ENCODE peak calls at places on chromosomes 13 and 19, in seven cellular contexts. One of them, this sample, is unnamed.

GRCh38 chr19:47719047-47719885 is 6.0 kb downstream of the EHD2 start:
- DNase-seq in neuronal stem cell: no peak
- DNase-seq in IMR-90: peak
- DNase-seq in mesendoderm: no peak
- DNase-seq in mesenchymal stem cell: peak
- DNase-seq in H1: no peak
- DNase-seq in H9: no peak
- DNase-seq in this sample: no peak

GRCh38 chr13:27923794-27924528 is 4.2 kb downstream of the PDX1 start:
- DNase-seq in neuronal stem cell: peak
- DNase-seq in IMR-90: no peak
- DNase-seq in mesendoderm: no peak
- DNase-seq in mesenchymal stem cell: no peak
- DNase-seq in H1: no peak
- DNase-seq in H9: no peak
- DNase-seq in this sample: no peak

GRCh38 chr19:39558623-39559117 is 18.7 kb upstream of the EID2 start:
- DNase-seq in neuronal stem cell: no peak
- DNase-seq in IMR-90: no peak
- DNase-seq in mesendoderm: no peak
- DNase-seq in mesenchymal stem cell: no peak
- DNase-seq in H1: no peak
- DNase-seq in H9: no peak
- DNase-seq in this sample: no peak

GRCh38 chr13:42266464-42266863 is 5.5 kb upstream of the AKAP11 start:
- DNase-seq in neuronal stem cell: no peak
- DNase-seq in IMR-90: peak
- DNase-seq in mesendoderm: peak
- DNase-seq in mesenchymal stem cell: peak
- DNase-seq in H1: no peak
- DNase-seq in H9: no peak
- DNase-seq in this sample: no peak

GRCh38 chr13:76473552-76474134 is 412.6 kb downstream of the KCTD12 start:
- DNase-seq in neuronal stem cell: peak
- DNase-seq in IMR-90: peak
- DNase-seq in mesendoderm: peak
- DNase-seq in mesenchymal stem cell: peak
- DNase-seq in H1: peak
- DNase-seq in H9: peak
- DNase-seq in this sample: peak

GRCh38 chr19:33134571-33135041 is 2.7 kb downstream of the WDR88 start:
- DNase-seq in neuronal stem cell: no peak
- DNase-seq in IMR-90: no peak
- DNase-seq in mesendoderm: peak
- DNase-seq in mesenchymal stem cell: no peak
- DNase-seq in H1: no peak
- DNase-seq in H9: peak
- DNase-seq in this sample: no peak

GRCh38 chr19:10269333-10270179 is 1.4 kb upstream of the ICAM1 start:
- DNase-seq in neuronal stem cell: peak
- DNase-seq in IMR-90: peak
- DNase-seq in mesendoderm: peak
- DNase-seq in mesenchymal stem cell: peak
- DNase-seq in H1: no peak
- DNase-seq in H9: peak
- DNase-seq in this sample: peak

GRCh38 chr13:81089758-81090157 is 748.8 kb upstream of the SPRY2 start:
- DNase-seq in neuronal stem cell: no peak
- DNase-seq in IMR-90: no peak
- DNase-seq in mesendoderm: no peak
- DNase-seq in mesenchymal stem cell: no peak
- DNase-seq in H1: no peak
- DNase-seq in H9: no peak
- DNase-seq in this sample: no peak

GRCh38 chr13:33004454-33004853 is 11.8 kb upstream of the KL start:
- DNase-seq in neuronal stem cell: no peak
- DNase-seq in IMR-90: no peak
- DNase-seq in mesendoderm: peak
- DNase-seq in mesenchymal stem cell: peak
- DNase-seq in H1: no peak
- DNase-seq in H9: no peak
- DNase-seq in this sample: no peak

GRCh38 chr19:48556163-48556562 is 4.2 kb downstream of the SULT2B1 start:
- DNase-seq in neuronal stem cell: no peak
- DNase-seq in IMR-90: peak
- DNase-seq in mesendoderm: peak
- DNase-seq in mesenchymal stem cell: peak
- DNase-seq in H1: no peak
- DNase-seq in H9: peak
- DNase-seq in this sample: peak

GRCh38 chr13:78468546-78469060 is 134.7 kb downstream of the POU4F1 start:
- DNase-seq in neuronal stem cell: no peak
- DNase-seq in IMR-90: no peak
- DNase-seq in mesendoderm: no peak
- DNase-seq in mesenchymal stem cell: no peak
- DNase-seq in H1: no peak
- DNase-seq in H9: no peak
- DNase-seq in this sample: no peak

GRCh38 chr19:18412610-18413239 is 6.5 kb upstream of the SSBP4 start:
- DNase-seq in neuronal stem cell: no peak
- DNase-seq in IMR-90: no peak
- DNase-seq in mesendoderm: no peak
- DNase-seq in mesenchymal stem cell: no peak
- DNase-seq in H1: no peak
- DNase-seq in H9: no peak
- DNase-seq in this sample: no peak

GRCh38 chr13:49341517-49341916 is 93.8 kb downstream of the CDADC1 start:
- DNase-seq in neuronal stem cell: no peak
- DNase-seq in IMR-90: no peak
- DNase-seq in mesendoderm: no peak
- DNase-seq in mesenchymal stem cell: no peak
- DNase-seq in H1: no peak
- DNase-seq in H9: no peak
- DNase-seq in this sample: no peak

GRCh38 chr19:44642375-44642774 is 1.3 kb upstream of the PVR start:
- DNase-seq in neuronal stem cell: no peak
- DNase-seq in IMR-90: no peak
- DNase-seq in mesendoderm: no peak
- DNase-seq in mesenchymal stem cell: no peak
- DNase-seq in H1: no peak
- DNase-seq in H9: no peak
- DNase-seq in this sample: peak

GRCh38 chr19:44641866-44642265 is 1.8 kb upstream of the PVR start:
- DNase-seq in neuronal stem cell: no peak
- DNase-seq in IMR-90: no peak
- DNase-seq in mesendoderm: no peak
- DNase-seq in mesenchymal stem cell: no peak
- DNase-seq in H1: no peak
- DNase-seq in H9: no peak
- DNase-seq in this sample: peak

GRCh38 chr19:44645407-44646048 is 1.8 kb downstream of the PVR start:
- DNase-seq in neuronal stem cell: no peak
- DNase-seq in IMR-90: no peak
- DNase-seq in mesendoderm: no peak
- DNase-seq in mesenchymal stem cell: peak
- DNase-seq in H1: no peak
- DNase-seq in H9: no peak
- DNase-seq in this sample: peak

GRCh38 chr19:44644391-44645016 is 794 bp downstream of the PVR start:
- DNase-seq in neuronal stem cell: peak
- DNase-seq in IMR-90: peak
- DNase-seq in mesendoderm: peak
- DNase-seq in mesenchymal stem cell: peak
- DNase-seq in H1: peak
- DNase-seq in H9: peak
- DNase-seq in this sample: peak

DNA sequence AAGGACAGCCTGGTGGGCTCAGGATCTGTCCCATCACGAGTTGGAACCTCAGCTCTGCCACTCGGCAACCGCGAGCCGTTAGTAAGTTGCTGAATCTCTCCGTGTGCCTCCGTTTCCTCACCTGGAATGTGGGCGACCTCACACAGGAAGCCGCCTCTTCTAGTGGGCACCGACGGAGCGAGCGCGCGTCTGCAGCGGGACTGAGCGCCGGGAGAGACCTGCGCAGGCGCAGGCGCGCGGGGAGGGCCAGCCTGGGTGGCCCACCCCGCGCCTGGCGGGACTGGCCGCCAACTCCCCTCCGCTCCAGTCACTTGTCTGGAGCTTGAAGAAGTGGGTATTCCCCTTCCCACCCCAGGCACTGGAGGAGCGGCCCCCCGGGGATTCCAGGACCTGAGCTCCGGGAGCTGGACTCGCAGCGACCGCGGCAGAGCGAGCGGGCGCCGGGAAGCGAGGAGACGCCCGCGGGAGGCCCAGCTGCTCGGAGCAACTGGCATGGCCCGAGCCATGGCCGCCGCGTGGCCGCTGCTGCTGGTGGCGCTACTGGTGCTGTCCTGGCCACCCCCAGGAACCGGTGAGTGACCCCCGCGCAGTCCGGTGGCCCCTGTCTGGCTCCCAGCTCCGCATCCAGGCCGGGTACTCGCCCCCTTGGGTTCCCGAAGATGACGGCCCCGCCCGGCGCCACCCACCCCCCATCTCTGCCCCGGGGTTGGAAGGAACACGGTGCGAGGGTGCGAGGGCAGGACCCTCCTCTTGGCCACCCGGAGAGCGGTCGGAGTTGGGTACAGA is at the start of gene PVR:
- DNase-seq in neuronal stem cell: peak
- DNase-seq in IMR-90: peak
- DNase-seq in mesendoderm: peak
- DNase-seq in mesenchymal stem cell: peak
- DNase-seq in H1: peak
- DNase-seq in H9: peak
- DNase-seq in this sample: peak
- H3K23ac ChIP-seq in neuronal stem cell: no peak
- H3K23ac ChIP-seq in IMR-90: peak
- H3K23ac ChIP-seq in mesendoderm: peak
- H3K23ac ChIP-seq in mesenchymal stem cell: no peak
- H3K23ac ChIP-seq in H1: no peak
- H3K23ac ChIP-seq in H9: no peak
- H3K23ac ChIP-seq in this sample: no peak

GRCh38 chr13:113857531-113858195 is 6.2 kb downstream of the GAS6 start:
- DNase-seq in neuronal stem cell: no peak
- DNase-seq in IMR-90: no peak
- DNase-seq in mesendoderm: no peak
- DNase-seq in mesenchymal stem cell: no peak
- DNase-seq in H1: no peak
- DNase-seq in H9: peak
- DNase-seq in this sample: no peak

GRCh38 chr13:113861433-113862030 is 2.3 kb downstream of the GAS6 start:
- DNase-seq in neuronal stem cell: no peak
- DNase-seq in IMR-90: no peak
- DNase-seq in mesendoderm: peak
- DNase-seq in mesenchymal stem cell: no peak
- DNase-seq in H1: no peak
- DNase-seq in H9: peak
- DNase-seq in this sample: no peak

GRCh38 chr13:113860051-113860471 is 3.8 kb downstream of the GAS6 start:
- DNase-seq in neuronal stem cell: no peak
- DNase-seq in IMR-90: no peak
- DNase-seq in mesendoderm: peak
- DNase-seq in mesenchymal stem cell: no peak
- DNase-seq in H1: no peak
- DNase-seq in H9: peak
- DNase-seq in this sample: no peak

GRCh38 chr13:113860579-113861432 is 3.1 kb downstream of the GAS6 start:
- DNase-seq in neuronal stem cell: no peak
- DNase-seq in IMR-90: no peak
- DNase-seq in mesendoderm: peak
- DNase-seq in mesenchymal stem cell: no peak
- DNase-seq in H1: peak
- DNase-seq in H9: peak
- DNase-seq in this sample: no peak

DNA sequence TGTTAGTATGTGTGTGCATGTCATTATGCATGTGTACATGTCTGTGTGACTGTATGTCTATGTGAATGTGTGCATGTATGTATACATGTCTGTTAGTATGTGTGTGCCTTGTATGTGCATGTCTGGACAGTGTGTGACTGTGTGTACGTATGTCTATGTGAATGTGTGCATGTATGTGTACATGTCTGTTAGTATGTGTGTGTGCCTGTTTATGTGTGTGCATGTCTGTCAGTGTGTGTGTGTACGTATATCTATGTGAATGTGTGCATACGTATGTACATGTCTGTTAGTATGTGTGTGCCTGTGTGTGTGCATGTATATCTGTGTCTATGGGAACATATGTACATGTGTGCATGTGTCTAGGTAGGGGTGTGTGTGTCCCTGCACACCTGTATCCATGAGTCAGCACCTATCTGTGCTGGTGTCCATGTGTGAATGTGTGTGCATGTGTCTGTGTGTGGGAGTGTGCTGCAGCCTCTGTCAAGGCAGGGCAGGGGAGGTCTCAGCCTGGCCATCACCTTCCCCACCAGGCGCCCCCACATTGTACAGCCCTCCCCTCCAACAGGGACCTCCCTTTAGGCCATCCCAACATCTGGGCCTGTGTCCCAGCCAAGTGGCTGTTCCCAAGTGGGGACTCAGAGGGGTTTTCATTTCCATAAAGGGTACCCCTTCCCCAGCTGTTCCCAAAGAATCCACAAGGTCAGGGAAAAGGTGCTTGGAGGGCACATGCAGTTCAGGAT is 4.4 kb downstream of the GAS6 start:
- DNase-seq in neuronal stem cell: no peak
- DNase-seq in IMR-90: no peak
- DNase-seq in mesendoderm: no peak
- DNase-seq in mesenchymal stem cell: no peak
- DNase-seq in H1: no peak
- DNase-seq in H9: peak
- DNase-seq in this sample: no peak
- H3K23ac ChIP-seq in neuronal stem cell: no peak
- H3K23ac ChIP-seq in IMR-90: peak
- H3K23ac ChIP-seq in mesendoderm: no peak
- H3K23ac ChIP-seq in mesenchymal stem cell: no peak
- H3K23ac ChIP-seq in H1: no peak
- H3K23ac ChIP-seq in H9: peak
- H3K23ac ChIP-seq in this sample: no peak

GRCh38 chr13:46198794-46199193 is 12.9 kb upstream of the LRRC63 start:
- DNase-seq in neuronal stem cell: no peak
- DNase-seq in IMR-90: no peak
- DNase-seq in mesendoderm: no peak
- DNase-seq in mesenchymal stem cell: no peak
- DNase-seq in H1: no peak
- DNase-seq in H9: no peak
- DNase-seq in this sample: no peak
- H3K23ac ChIP-seq in neuronal stem cell: no peak
- H3K23ac ChIP-seq in IMR-90: no peak
- H3K23ac ChIP-seq in mesendoderm: no peak
- H3K23ac ChIP-seq in mesenchymal stem cell: no peak
- H3K23ac ChIP-seq in H1: no peak
- H3K23ac ChIP-seq in H9: no peak
- H3K23ac ChIP-seq in this sample: no peak

DNA sequence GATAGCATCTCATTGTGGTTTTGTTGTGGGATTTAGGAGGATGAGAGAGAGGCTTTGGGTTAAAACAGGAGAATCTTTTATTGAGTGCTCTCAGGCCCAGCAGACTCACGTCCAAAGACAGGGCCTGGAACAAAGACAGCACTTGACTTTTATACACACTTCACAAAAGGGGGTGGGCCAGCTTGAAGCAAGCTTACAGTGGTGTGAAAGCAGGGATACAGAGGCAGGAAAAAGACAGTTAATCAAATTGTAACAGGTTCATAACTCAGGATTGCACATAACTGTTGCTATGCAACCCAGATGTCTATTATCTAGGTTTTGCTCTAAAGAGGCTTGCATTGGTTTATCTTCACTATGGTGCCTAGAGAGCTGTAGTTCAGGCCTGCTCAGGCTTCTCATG is 42.3 kb upstream of the CEACAM21 start:
- DNase-seq in neuronal stem cell: no peak
- DNase-seq in IMR-90: no peak
- DNase-seq in mesendoderm: no peak
- DNase-seq in mesenchymal stem cell: no peak
- DNase-seq in H1: no peak
- DNase-seq in H9: no peak
- DNase-seq in this sample: no peak
- H3K23ac ChIP-seq in neuronal stem cell: no peak
- H3K23ac ChIP-seq in IMR-90: no peak
- H3K23ac ChIP-seq in mesendoderm: no peak
- H3K23ac ChIP-seq in mesenchymal stem cell: no peak
- H3K23ac ChIP-seq in H1: no peak
- H3K23ac ChIP-seq in H9: no peak
- H3K23ac ChIP-seq in this sample: no peak

This sample was measured in trophoblast cell.